ENCODE peak calls at places on chromosomes 3 and 15, in four cellular contexts. One of them, this sample, is unnamed. For H3K9me3, the result is how much of the 10 kb centered on the place peaks cover.

GRCh38 chr15:51924146-51925068 is 47.2 kb downstream of the LEO1 start:
- DNase-seq in Peyer's patch: no peak
- DNase-seq in A549: no peak
- DNase-seq in PC-3: no peak
- DNase-seq in this sample: no peak

GRCh38 chr3:150094150-150094932 is 123.6 kb upstream of the PFN2 start:
- DNase-seq in Peyer's patch: no peak
- DNase-seq in A549: no peak
- DNase-seq in PC-3: peak
- DNase-seq in this sample: no peak

GRCh38 chr3:123695731-123696640 is 111.1 kb upstream of the HACD2 start:
- DNase-seq in Peyer's patch: no peak
- DNase-seq in A549: no peak
- DNase-seq in PC-3: no peak
- DNase-seq in this sample: no peak

GRCh38 chr15:68224108-68224507 is 5.4 kb downstream of the CLN6 start:
- DNase-seq in Peyer's patch: peak
- DNase-seq in A549: no peak
- DNase-seq in PC-3: no peak
- DNase-seq in this sample: no peak

GRCh38 chr3:58639001-58639400 is 27.6 kb downstream of the FAM3D start:
- DNase-seq in Peyer's patch: no peak
- DNase-seq in A549: no peak
- DNase-seq in PC-3: peak
- DNase-seq in this sample: no peak

GRCh38 chr15:29103825-29104565 is 165.6 kb downstream of the NSMCE3 start:
- DNase-seq in Peyer's patch: peak
- DNase-seq in A549: peak
- DNase-seq in PC-3: peak
- DNase-seq in this sample: peak

GRCh38 chr3:86723433-86723832 is 267.5 kb downstream of the VGLL3 start:
- DNase-seq in Peyer's patch: no peak
- DNase-seq in A549: no peak
- DNase-seq in PC-3: peak
- DNase-seq in this sample: no peak

GRCh38 chr15:60912984-60913697 is 316.0 kb downstream of the RORA start:
- DNase-seq in Peyer's patch: no peak
- DNase-seq in A549: no peak
- DNase-seq in PC-3: no peak
- DNase-seq in this sample: no peak

GRCh38 chr3:31704651-31705179 is 172.0 kb downstream of the STT3B start:
- DNase-seq in Peyer's patch: no peak
- DNase-seq in A549: peak
- DNase-seq in PC-3: peak
- DNase-seq in this sample: no peak

GRCh38 chr15:51931638-51932037 is 39.9 kb downstream of the LEO1 start:
- DNase-seq in Peyer's patch: no peak
- DNase-seq in A549: no peak
- DNase-seq in PC-3: peak
- DNase-seq in this sample: no peak

GRCh38 chr3:177681852-177682251 is 484.6 kb upstream of the TBL1XR1 start:
- DNase-seq in Peyer's patch: no peak
- DNase-seq in A549: no peak
- DNase-seq in PC-3: no peak
- DNase-seq in this sample: no peak

GRCh38 chr3:104044002-104044401 is 1322.7 kb upstream of the ALCAM start:
- DNase-seq in Peyer's patch: no peak
- DNase-seq in A549: no peak
- DNase-seq in PC-3: peak
- DNase-seq in this sample: no peak

GRCh38 chr15:62365795-62366442 is 200.8 kb upstream of the C2CD4B start:
- DNase-seq in Peyer's patch: no peak
- DNase-seq in A549: no peak
- DNase-seq in PC-3: peak
- DNase-seq in this sample: no peak

GRCh38 chr15:41122849-41123248 is 6.8 kb upstream of the INO80 start:
- DNase-seq in Peyer's patch: no peak
- DNase-seq in A549: no peak
- DNase-seq in PC-3: no peak
- DNase-seq in this sample: no peak

GRCh38 chr3:23743141-23743784 is 62.5 kb upstream of the UBE2E1 start:
- DNase-seq in Peyer's patch: no peak
- DNase-seq in A549: no peak
- DNase-seq in PC-3: peak
- DNase-seq in this sample: no peak

GRCh38 chr15:22735781-22736180 is 50.7 kb upstream of the NIPA1 start:
- DNase-seq in Peyer's patch: no peak
- DNase-seq in A549: no peak
- DNase-seq in PC-3: peak
- DNase-seq in this sample: no peak

GRCh38 chr3:139317660-139318430 is 26.0 kb upstream of the MRPS22 start:
- DNase-seq in Peyer's patch: no peak
- DNase-seq in A549: no peak
- DNase-seq in PC-3: peak
- DNase-seq in this sample: no peak

GRCh38 chr3:147120029-147120428 is 286.3 kb downstream of the ZIC4 start:
- DNase-seq in Peyer's patch: no peak
- DNase-seq in A549: peak
- DNase-seq in PC-3: peak
- DNase-seq in this sample: no peak

GRCh38 chr15:33581032-33581431 is 270.3 kb downstream of the RYR3 start:
- DNase-seq in Peyer's patch: no peak
- DNase-seq in A549: peak
- DNase-seq in PC-3: peak
- DNase-seq in this sample: no peak

GRCh38 chr3:42019953-42020260 is 58.0 kb upstream of the ULK4 start:
- DNase-seq in Peyer's patch: no peak
- DNase-seq in A549: no peak
- DNase-seq in PC-3: no peak
- DNase-seq in this sample: no peak

GRCh38 chr15:38758001-38758400 is 193.4 kb upstream of the RASGRP1 start:
- DNase-seq in Peyer's patch: no peak
- DNase-seq in A549: peak
- DNase-seq in PC-3: peak
- DNase-seq in this sample: no peak

GRCh38 chr3:193776626-193777025 is 183.6 kb downstream of the OPA1 start:
- DNase-seq in Peyer's patch: peak
- DNase-seq in A549: no peak
- DNase-seq in PC-3: no peak
- DNase-seq in this sample: no peak

GRCh38 chr3:100060685-100061484 is 53.4 kb downstream of the FILIP1L start:
- DNase-seq in Peyer's patch: no peak
- DNase-seq in A549: no peak
- DNase-seq in PC-3: no peak
- DNase-seq in this sample: no peak

GRCh38 chr3:112013058-112013783 is 14.5 kb downstream of the TAGLN3 start:
- DNase-seq in Peyer's patch: peak
- DNase-seq in A549: peak
- DNase-seq in PC-3: peak
- DNase-seq in this sample: peak

GRCh38 chr15:71812966-71813722 is 2.8 kb downstream of the NR2E3 start:
- DNase-seq in Peyer's patch: no peak
- DNase-seq in A549: no peak
- DNase-seq in PC-3: no peak
- DNase-seq in this sample: no peak

DNA sequence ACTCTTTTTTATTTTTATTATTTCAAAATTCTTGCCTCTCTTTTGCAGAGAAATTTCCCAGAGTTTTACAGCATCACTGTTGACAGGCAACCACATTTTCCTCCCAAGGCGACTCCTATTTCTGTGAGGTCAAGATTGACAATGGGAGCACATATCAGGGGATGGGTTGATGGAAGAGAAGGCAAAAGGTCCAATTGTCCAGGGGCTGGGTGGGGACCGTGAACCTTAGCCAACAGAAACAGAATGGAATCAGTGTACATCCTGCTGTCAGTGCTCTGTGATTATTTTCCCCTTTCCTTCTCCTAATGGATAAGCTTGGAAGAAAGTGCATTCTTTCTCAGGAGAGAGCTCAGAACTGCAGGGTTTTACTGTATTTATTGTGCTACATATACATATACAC is 42.4 kb downstream of the CNTN6 start:
- DNase-seq in Peyer's patch: no peak
- DNase-seq in A549: no peak
- DNase-seq in PC-3: no peak
- DNase-seq in this sample: no peak
- H3K9me3 ChIP-seq in Peyer's patch: under half
- H3K9me3 ChIP-seq in A549: under half
- H3K9me3 ChIP-seq in PC-3: under half
- H3K9me3 ChIP-seq in this sample: under half

GRCh38 chr3:73045391-73045790 is 16.1 kb upstream of the EBLN2 start:
- DNase-seq in Peyer's patch: no peak
- DNase-seq in A549: no peak
- DNase-seq in PC-3: no peak
- DNase-seq in this sample: no peak

GRCh38 chr3:73037369-73037699 is 24.1 kb upstream of the EBLN2 start:
- DNase-seq in Peyer's patch: no peak
- DNase-seq in A549: no peak
- DNase-seq in PC-3: peak
- DNase-seq in this sample: no peak

GRCh38 chr3:73046195-73046594 is 15.3 kb upstream of the EBLN2 start:
- DNase-seq in Peyer's patch: no peak
- DNase-seq in A549: no peak
- DNase-seq in PC-3: no peak
- DNase-seq in this sample: no peak

GRCh38 chr3:73043414-73043813 is 18.0 kb upstream of the EBLN2 start:
- DNase-seq in Peyer's patch: no peak
- DNase-seq in A549: no peak
- DNase-seq in PC-3: no peak
- DNase-seq in this sample: no peak

DNA sequence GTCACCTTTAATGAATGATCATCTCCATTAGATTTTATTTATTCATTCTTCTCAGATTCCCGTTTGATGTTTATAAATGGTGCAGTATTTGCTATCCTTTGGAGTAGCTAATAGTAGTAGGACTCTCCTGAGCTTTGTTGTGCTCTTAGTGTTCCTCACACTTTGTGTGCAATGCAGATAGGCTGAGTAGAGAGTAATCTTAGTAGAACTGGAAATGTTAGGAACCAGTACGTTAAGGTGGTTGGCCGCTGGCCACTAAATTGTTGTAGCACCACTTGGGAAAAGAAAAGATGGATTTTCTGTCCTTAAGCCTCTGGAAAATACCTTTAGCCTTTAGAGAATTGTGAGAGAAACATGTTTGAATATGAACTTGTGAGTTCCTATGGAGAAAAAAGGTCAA is 19.9 kb upstream of the EBLN2 start:
- DNase-seq in Peyer's patch: no peak
- DNase-seq in A549: no peak
- DNase-seq in PC-3: no peak
- DNase-seq in this sample: no peak
- H3K27ac ChIP-seq in Peyer's patch: no peak
- H3K27ac ChIP-seq in A549: no peak
- H3K27ac ChIP-seq in PC-3: no peak
- H3K27ac ChIP-seq in this sample: no peak

DNA sequence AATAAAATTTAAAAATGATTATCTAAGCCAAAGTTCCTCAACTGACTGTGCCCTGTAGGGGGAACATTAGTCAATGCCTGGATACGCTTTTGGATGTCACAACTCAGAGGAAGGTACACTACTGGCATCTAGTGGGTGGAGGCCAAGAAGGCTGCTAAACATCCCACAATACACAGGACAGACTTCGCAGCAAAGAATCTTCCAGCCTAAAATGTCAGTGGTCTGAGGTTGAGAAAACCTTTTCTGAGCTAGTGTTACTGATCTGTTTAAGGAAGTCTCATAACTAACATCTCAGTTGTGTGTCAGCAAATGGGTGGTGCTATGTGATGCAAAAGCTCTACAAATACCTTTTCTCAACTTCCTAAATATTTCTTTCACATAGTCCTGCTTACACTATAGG is 20.9 kb upstream of the LDHAL6B start:
- DNase-seq in Peyer's patch: no peak
- DNase-seq in A549: peak
- DNase-seq in PC-3: peak
- DNase-seq in this sample: no peak
- TF ChIP-seq CTCF in Peyer's patch: no peak
- TF ChIP-seq CTCF in A549: peak
- TF ChIP-seq CTCF in PC-3: peak
- TF ChIP-seq CTCF in this sample: no peak

GRCh38 chr3:176469694-176470205 is 727.5 kb downstream of the TBL1XR1 start:
- DNase-seq in Peyer's patch: no peak
- DNase-seq in A549: peak
- DNase-seq in PC-3: peak
- DNase-seq in this sample: no peak
- H3K9me3 ChIP-seq in Peyer's patch: under half
- H3K9me3 ChIP-seq in A549: under half
- H3K9me3 ChIP-seq in PC-3: under half
- H3K9me3 ChIP-seq in this sample: under half

GRCh38 chr3:136074546-136074945 is 109.0 kb downstream of the PPP2R3A start:
- DNase-seq in Peyer's patch: no peak
- DNase-seq in A549: peak
- DNase-seq in PC-3: peak
- DNase-seq in this sample: no peak

GRCh38 chr3:136078421-136079364 is 113.2 kb downstream of the PPP2R3A start:
- DNase-seq in Peyer's patch: no peak
- DNase-seq in A549: peak
- DNase-seq in PC-3: peak
- DNase-seq in this sample: no peak

GRCh38 chr3:136075816-136076215 is 110.3 kb downstream of the PPP2R3A start:
- DNase-seq in Peyer's patch: no peak
- DNase-seq in A549: no peak
- DNase-seq in PC-3: no peak
- DNase-seq in this sample: no peak

GRCh38 chr3:136070953-136071949 is 105.7 kb downstream of the PPP2R3A start:
- DNase-seq in Peyer's patch: no peak
- DNase-seq in A549: no peak
- DNase-seq in PC-3: peak
- DNase-seq in this sample: no peak

GRCh38 chr3:136075218-136075808 is 109.8 kb downstream of the PPP2R3A start:
- DNase-seq in Peyer's patch: peak
- DNase-seq in A549: peak
- DNase-seq in PC-3: peak
- DNase-seq in this sample: peak
- H3K27ac ChIP-seq in Peyer's patch: no peak
- H3K27ac ChIP-seq in A549: no peak
- H3K27ac ChIP-seq in PC-3: no peak
- H3K27ac ChIP-seq in this sample: no peak

DNA sequence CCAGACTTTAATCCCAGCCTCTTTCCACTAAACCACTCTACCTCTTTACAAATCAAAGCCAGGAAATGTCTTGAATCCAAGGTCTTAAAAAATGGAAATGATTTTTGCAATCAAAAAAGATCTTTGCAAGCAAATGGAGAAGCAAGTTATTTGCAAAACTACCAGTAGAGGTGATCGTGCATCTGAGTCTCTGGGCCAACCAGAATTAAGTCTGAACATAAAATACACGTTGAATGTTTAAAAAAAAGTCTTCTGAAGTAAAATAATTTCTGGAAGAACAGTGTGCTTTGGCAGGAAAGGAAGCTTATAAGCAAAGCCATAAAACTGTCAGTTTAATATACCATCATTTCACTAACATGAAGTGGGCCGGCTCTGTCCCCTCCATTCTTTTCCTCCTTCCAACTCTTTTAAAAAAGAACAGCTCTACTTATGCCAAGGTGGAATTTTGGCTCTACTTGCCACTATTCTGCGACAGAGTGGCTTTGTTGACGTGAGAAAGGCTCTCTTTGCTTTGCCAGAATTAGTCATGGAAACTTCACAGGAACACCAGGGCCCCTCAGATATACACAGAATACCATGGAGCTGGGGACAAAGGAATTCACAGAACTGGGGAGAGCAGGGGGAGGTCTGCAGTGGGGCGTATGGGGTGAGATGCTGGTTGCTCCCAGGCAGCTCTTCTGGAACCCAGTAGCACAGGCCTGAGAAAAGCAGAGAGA is 29.8 kb downstream of the FSTL1 start:
- DNase-seq in Peyer's patch: no peak
- DNase-seq in A549: no peak
- DNase-seq in PC-3: no peak
- DNase-seq in this sample: no peak
- TF ChIP-seq CTCF in Peyer's patch: no peak
- TF ChIP-seq CTCF in A549: no peak
- TF ChIP-seq CTCF in PC-3: no peak
- TF ChIP-seq CTCF in this sample: no peak